ENCODE peak calls at places on chromosomes 12 and 14, in four cellular contexts. H is GM23248, X is left ventricle myocardium inferior, W is K562. P is an unnamed sample.

GRCh38 chr12:110256780-110257431 is 24.1 kb upstream of the ATP2A2 start:
- DNase-seq in W (no peak), X (peak; percentile 51), H (no peak), P (no peak)

GRCh38 chr14:34980337-34980900 is 2.4 kb upstream of the SRP54 start:
- DNase-seq in H (no peak), W (no peak), X (no peak), P (no peak)

GRCh38 chr12:72442217-72442616 is 170.0 kb downstream of the TRHDE start:
- DNase-seq in X (no peak), W (no peak), H (no peak), P (no peak)

GRCh38 chr14:58491593-58491992 is 64.1 kb downstream of the KIAA0586 start:
- DNase-seq in H (peak; percentile 50), W (no peak), X (no peak), P (no peak)

GRCh38 chr12:92444763-92445162 is 258.0 kb upstream of the PLEKHG7 start:
- DNase-seq in H (no peak), X (no peak), W (no peak), P (no peak)

GRCh38 chr12:109069307-109070231 is 17.2 kb downstream of the USP30 start:
- DNase-seq in W (no peak), H (no peak), X (no peak), P (no peak)

GRCh38 chr14:101862177-101862576 is 100.7 kb downstream of the PPP2R5C start:
- DNase-seq in X (no peak), W (no peak), H (peak; percentile 80), P (no peak)

GRCh38 chr14:70700955-70701354 is 59.2 kb downstream of the TTC9 start:
- DNase-seq in W (no peak), H (no peak), X (peak; percentile 16), P (no peak)

GRCh38 chr12:68200854-68201253 is 24.8 kb downstream of the IL26 start:
- DNase-seq in H (no peak), W (no peak), X (no peak), P (no peak)

GRCh38 chr12:80861636-80862378 is 75.9 kb downstream of the LIN7A start:
- DNase-seq in H (peak; percentile 78), X (no peak), W (no peak), P (no peak)

GRCh38 chr14:103110681-103111296 is 12.5 kb upstream of the TNFAIP2 start:
- DNase-seq in X (no peak), H (no peak), W (no peak), P (no peak)
- H3K4me1 ChIP-seq in X (peaks cover 52% of the 10 kb centered on the region), H (no peaks in the 10 kb centered on the region), W (peaks cover 86% of the 10 kb centered on the region), P (no peaks in the 10 kb centered on the region)

GRCh38 chr14:32932921-32933622 is 5.6 kb upstream of the NPAS3 start:
- DNase-seq in X (peak; percentile 27), W (no peak), H (no peak), P (no peak)
- H3K4me3 ChIP-seq in X (peak overlapping the region; percentile 70), W (no peak overlapping the region), H (peak overlapping the region; percentile 73), P (no peak overlapping the region)

DNA sequence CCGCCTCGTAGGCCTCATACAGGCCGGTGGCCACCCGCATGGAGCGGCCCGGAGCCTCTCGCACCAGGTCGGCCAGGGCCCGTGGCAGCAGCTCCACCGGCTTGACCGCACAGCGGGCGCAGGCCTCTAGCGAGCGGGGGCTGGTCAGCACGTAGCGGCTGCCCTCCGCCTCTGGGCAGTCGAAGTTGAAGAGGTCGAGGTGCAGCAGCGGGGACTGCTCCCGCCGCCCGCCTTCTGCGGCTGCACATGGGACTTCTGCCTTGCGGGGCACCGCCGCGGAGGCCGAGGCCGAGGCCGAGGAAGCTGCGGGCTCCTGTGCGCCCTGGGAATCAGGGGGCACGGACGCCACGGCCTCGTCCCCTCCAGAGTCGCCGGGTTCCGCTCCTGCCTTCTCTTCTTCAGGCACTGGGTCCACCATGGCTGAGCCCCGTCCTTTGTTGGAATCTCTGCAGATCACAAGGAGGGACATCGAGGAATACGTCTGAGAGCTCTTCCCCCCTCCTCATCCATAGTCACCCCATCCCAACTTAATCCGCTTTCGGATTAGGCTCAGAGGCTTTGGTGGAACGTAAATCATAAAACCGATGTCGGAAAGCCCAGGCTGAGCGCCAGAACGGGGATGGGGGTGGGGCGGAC is 1.3 kb downstream of the CCDC177 start:
- DNase-seq in W (no peak), H (peak; percentile 33), X (no peak), P (no peak)
- H3K9me3 ChIP-seq in W (no peaks in the 10 kb centered on the region), H (no peaks in the 10 kb centered on the region), X (no peaks in the 10 kb centered on the region), P (no peaks in the 10 kb centered on the region)

GRCh38 chr12:124680863-124681778 is 113.7 kb upstream of the NCOR2 start:
- DNase-seq in W (peak; percentile 63), H (peak; percentile 99), X (peak; percentile 67), P (no peak)
- H3K4me1 ChIP-seq in W (peaks cover 48% of the 10 kb centered on the region), H (peaks cover 45% of the 10 kb centered on the region), X (peaks cover 82% of the 10 kb centered on the region), P (no peaks in the 10 kb centered on the region)

DNA sequence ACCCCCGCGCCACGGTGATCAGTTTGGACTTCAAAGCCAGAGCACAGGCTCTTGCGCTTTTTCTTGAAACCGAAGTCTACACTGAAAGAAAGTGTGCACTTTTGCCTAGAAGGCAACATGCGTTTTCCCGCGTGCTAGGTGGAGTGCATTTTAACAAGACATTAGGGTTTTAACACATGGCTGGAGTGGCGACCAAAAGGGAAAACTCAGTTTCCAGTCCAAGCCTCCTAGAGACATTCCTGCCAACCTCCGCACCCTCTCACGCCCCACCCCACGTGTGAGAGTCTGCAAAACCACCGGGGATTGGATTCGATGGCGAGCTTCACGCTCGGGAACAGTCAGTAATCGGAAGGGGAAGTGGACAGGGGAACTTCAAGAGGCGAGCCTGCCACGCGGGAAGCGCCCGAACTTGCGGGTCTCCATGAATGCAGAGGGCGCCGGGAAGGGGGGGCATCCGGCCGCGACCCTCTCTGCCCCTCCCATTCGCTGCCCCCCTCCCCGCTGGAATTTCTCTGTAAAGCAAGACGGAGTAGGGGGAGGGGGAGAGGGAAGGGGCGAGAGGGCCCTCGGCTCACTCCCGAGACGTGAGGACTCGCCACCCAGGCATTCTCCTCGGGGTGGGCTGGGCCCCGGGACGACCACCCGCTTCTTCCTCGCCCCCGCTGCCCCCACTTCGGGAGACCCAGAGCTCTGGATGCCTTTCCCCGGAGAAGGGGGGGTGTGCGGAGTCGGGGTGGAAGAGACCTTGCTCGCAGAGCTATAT is 2.7 kb upstream of the CCND2 start:
- DNase-seq in W (no peak), X (peak; percentile 57), H (peak; percentile 29), P (peak; percentile 48)
- H3K4me3 ChIP-seq in W (peak overlapping the region; percentile 45), X (peak overlapping the region; percentile 86), H (no peak overlapping the region), P (peak overlapping the region; percentile 85)

GRCh38 chr14:28773176-28773575 is 6.6 kb downstream of the FOXG1 start:
- DNase-seq in H (no peak), W (no peak), X (no peak), P (no peak)
- H3K9me3 ChIP-seq in H (no peaks in the 10 kb centered on the region), W (no peaks in the 10 kb centered on the region), X (no peaks in the 10 kb centered on the region), P (no peaks in the 10 kb centered on the region)

DNA sequence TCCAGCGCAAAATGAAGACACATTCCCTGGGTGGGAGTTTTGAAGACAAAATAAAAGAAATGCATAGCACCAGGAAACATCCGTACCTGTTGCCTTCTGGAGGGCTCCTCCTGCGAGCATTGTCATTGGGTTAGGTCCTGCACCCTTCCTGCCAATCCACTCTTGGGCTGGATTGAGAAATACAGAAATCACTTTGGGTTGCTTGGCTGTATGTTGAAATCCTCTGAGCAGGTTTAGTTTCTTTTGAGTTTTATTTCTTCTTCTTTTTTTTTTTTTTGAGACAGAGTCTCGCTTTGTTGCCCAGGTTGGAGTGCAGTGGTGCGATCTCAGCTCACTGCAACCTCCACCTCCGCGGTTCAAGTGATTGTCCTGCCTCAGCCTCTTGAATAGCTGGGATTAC is 67.6 kb downstream of the ARF6 start:
- DNase-seq in X (no peak), H (no peak), W (no peak), P (no peak)
- H3K4me1 ChIP-seq in X (no peaks in the 10 kb centered on the region), H (peaks cover 9% of the 10 kb centered on the region), W (no peaks in the 10 kb centered on the region), P (peaks cover 17% of the 10 kb centered on the region)

GRCh38 chr12:18864900-18865561 is 127.1 kb downstream of the CAPZA3 start:
- DNase-seq in H (peak; percentile 90), X (no peak), W (no peak), P (no peak)
- H3K4me3 ChIP-seq in H (peak overlapping the region; percentile 40), X (no peak overlapping the region), W (no peak overlapping the region), P (no peak overlapping the region)

GRCh38 chr12:133081408-133081806 is 684 bp downstream of the ZNF140 start:
- DNase-seq in X (no peak), W (no peak), H (no peak), P (no peak)

GRCh38 chr12:133080619-133081407 is at the start of gene ZNF140:
- DNase-seq in X (peak; percentile 96), W (peak; percentile 86), H (peak; percentile 99), P (peak; percentile 92)

GRCh38 chr12:133083345-133083744 is 2.6 kb downstream of the ZNF140 start:
- DNase-seq in X (no peak), H (no peak), W (no peak), P (no peak)

DNA sequence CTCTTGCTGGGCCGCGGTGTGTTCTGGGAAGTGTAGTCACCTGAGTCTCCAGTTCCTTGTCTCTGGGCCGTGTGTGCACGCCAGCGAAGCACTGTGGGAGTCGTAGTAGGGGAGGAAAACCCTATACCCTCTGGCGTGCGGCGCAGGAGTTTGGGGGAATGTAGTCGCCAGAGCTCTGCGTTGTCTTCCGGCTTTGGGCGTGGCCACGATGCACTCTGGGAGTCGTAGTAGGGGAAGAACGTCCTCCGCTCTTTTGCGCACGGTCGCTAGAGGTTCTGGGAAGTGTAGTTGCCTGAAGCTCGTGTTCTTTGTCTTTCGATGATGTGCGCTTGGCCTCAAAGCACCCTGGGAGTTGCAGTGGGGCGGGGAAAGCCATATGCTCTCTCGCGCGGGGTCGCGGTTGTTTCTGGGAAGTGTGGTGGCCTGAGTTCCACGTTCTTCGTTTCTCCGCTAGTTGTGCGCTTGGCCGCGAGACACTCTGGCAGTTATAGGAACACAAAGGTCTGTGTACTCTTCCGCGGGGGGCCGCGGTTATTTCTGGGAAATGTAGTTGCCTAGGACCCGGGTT is 588 bp upstream of the ZNF140 start:
- DNase-seq in H (peak; percentile 99), X (peak; percentile 98), W (peak; percentile 81), P (peak; percentile 99)
- H3K9me3 ChIP-seq in H (peaks cover 8% of the 10 kb centered on the region), X (peaks cover 83% of the 10 kb centered on the region), W (peaks cover 22% of the 10 kb centered on the region), P (peaks cover 32% of the 10 kb centered on the region)

P was measured in naive thymus-derived CD4-positive, alpha-beta T cell.